ENCODE peak calls at places on chromosome 21, in nine cellular contexts. One of them, this sample, is unnamed.

GRCh38 chr21:39397651-39398385 is 47.8 kb downstream of the LCA5L start:
- DNase-seq in activated CD8-positive, alpha-beta memory T cell treated with anti-CD3 and anti-CD28 coated beads, Interleukin-2, amount 50 U/mL, for 48 hours: no peak
- DNase-seq in coronary artery: no peak
- DNase-seq in left cardiac atrium: no peak
- DNase-seq in midbrain: no peak
- DNase-seq in heart right ventricle: no peak
- DNase-seq in COR-L47: no peak
- DNase-seq in body of pancreas: no peak
- DNase-seq in endothelial cell: no peak
- DNase-seq in this sample: peak

GRCh38 chr21:31667639-31668038 is 8.1 kb downstream of the SOD1 start:
- DNase-seq in activated CD8-positive, alpha-beta memory T cell treated with anti-CD3 and anti-CD28 coated beads, Interleukin-2, amount 50 U/mL, for 48 hours: no peak
- DNase-seq in coronary artery: no peak
- DNase-seq in left cardiac atrium: no peak
- DNase-seq in midbrain: no peak
- DNase-seq in heart right ventricle: no peak
- DNase-seq in COR-L47: no peak
- DNase-seq in body of pancreas: no peak
- DNase-seq in endothelial cell: no peak
- DNase-seq in this sample: no peak

GRCh38 chr21:43778469-43779335 is 2.6 kb upstream of the CSTB start:
- DNase-seq in activated CD8-positive, alpha-beta memory T cell treated with anti-CD3 and anti-CD28 coated beads, Interleukin-2, amount 50 U/mL, for 48 hours: no peak
- DNase-seq in coronary artery: no peak
- DNase-seq in left cardiac atrium: no peak
- DNase-seq in midbrain: no peak
- DNase-seq in heart right ventricle: no peak
- DNase-seq in COR-L47: no peak
- DNase-seq in body of pancreas: no peak
- DNase-seq in endothelial cell: no peak
- DNase-seq in this sample: peak

GRCh38 chr21:15522148-15522547 is 207.6 kb upstream of the USP25 start:
- DNase-seq in activated CD8-positive, alpha-beta memory T cell treated with anti-CD3 and anti-CD28 coated beads, Interleukin-2, amount 50 U/mL, for 48 hours: no peak
- DNase-seq in coronary artery: no peak
- DNase-seq in left cardiac atrium: no peak
- DNase-seq in midbrain: no peak
- DNase-seq in heart right ventricle: no peak
- DNase-seq in COR-L47: no peak
- DNase-seq in body of pancreas: no peak
- DNase-seq in endothelial cell: no peak
- DNase-seq in this sample: no peak

GRCh38 chr21:36320421-36321324 is 676 bp downstream of the MORC3 start:
- DNase-seq in activated CD8-positive, alpha-beta memory T cell treated with anti-CD3 and anti-CD28 coated beads, Interleukin-2, amount 50 U/mL, for 48 hours: peak
- DNase-seq in coronary artery: peak
- DNase-seq in left cardiac atrium: peak
- DNase-seq in midbrain: peak
- DNase-seq in heart right ventricle: peak
- DNase-seq in COR-L47: peak
- DNase-seq in body of pancreas: peak
- DNase-seq in endothelial cell: peak
- DNase-seq in this sample: peak

GRCh38 chr21:33386222-33386784 is 16.9 kb upstream of the IFNGR2 start:
- DNase-seq in activated CD8-positive, alpha-beta memory T cell treated with anti-CD3 and anti-CD28 coated beads, Interleukin-2, amount 50 U/mL, for 48 hours: no peak
- DNase-seq in coronary artery: no peak
- DNase-seq in left cardiac atrium: no peak
- DNase-seq in midbrain: no peak
- DNase-seq in heart right ventricle: no peak
- DNase-seq in COR-L47: no peak
- DNase-seq in body of pancreas: no peak
- DNase-seq in endothelial cell: peak
- DNase-seq in this sample: no peak

GRCh38 chr21:38171723-38172344 is 85.0 kb upstream of the KCNJ15 start:
- DNase-seq in activated CD8-positive, alpha-beta memory T cell treated with anti-CD3 and anti-CD28 coated beads, Interleukin-2, amount 50 U/mL, for 48 hours: no peak
- DNase-seq in coronary artery: no peak
- DNase-seq in left cardiac atrium: peak
- DNase-seq in midbrain: no peak
- DNase-seq in heart right ventricle: no peak
- DNase-seq in COR-L47: no peak
- DNase-seq in body of pancreas: peak
- DNase-seq in endothelial cell: peak
- DNase-seq in this sample: no peak

GRCh38 chr21:34243562-34243961 is 120.2 kb upstream of the KCNE2 start:
- DNase-seq in activated CD8-positive, alpha-beta memory T cell treated with anti-CD3 and anti-CD28 coated beads, Interleukin-2, amount 50 U/mL, for 48 hours: no peak
- DNase-seq in coronary artery: no peak
- DNase-seq in left cardiac atrium: no peak
- DNase-seq in midbrain: no peak
- DNase-seq in heart right ventricle: no peak
- DNase-seq in COR-L47: no peak
- DNase-seq in body of pancreas: peak
- DNase-seq in endothelial cell: peak
- DNase-seq in this sample: no peak

GRCh38 chr21:45590246-45590725 is 48.0 kb upstream of the SLC19A1 start:
- DNase-seq in activated CD8-positive, alpha-beta memory T cell treated with anti-CD3 and anti-CD28 coated beads, Interleukin-2, amount 50 U/mL, for 48 hours: peak
- DNase-seq in coronary artery: peak
- DNase-seq in left cardiac atrium: peak
- DNase-seq in midbrain: no peak
- DNase-seq in heart right ventricle: peak
- DNase-seq in COR-L47: no peak
- DNase-seq in body of pancreas: peak
- DNase-seq in endothelial cell: peak
- DNase-seq in this sample: no peak

GRCh38 chr21:17777321-17777720 is 41.8 kb downstream of the C21orf91 start:
- DNase-seq in activated CD8-positive, alpha-beta memory T cell treated with anti-CD3 and anti-CD28 coated beads, Interleukin-2, amount 50 U/mL, for 48 hours: no peak
- DNase-seq in coronary artery: no peak
- DNase-seq in left cardiac atrium: no peak
- DNase-seq in midbrain: no peak
- DNase-seq in heart right ventricle: no peak
- DNase-seq in COR-L47: no peak
- DNase-seq in body of pancreas: no peak
- DNase-seq in endothelial cell: no peak
- DNase-seq in this sample: no peak

GRCh38 chr21:27787046-27787445 is 820.2 kb upstream of the ADAMTS5 start:
- DNase-seq in activated CD8-positive, alpha-beta memory T cell treated with anti-CD3 and anti-CD28 coated beads, Interleukin-2, amount 50 U/mL, for 48 hours: no peak
- DNase-seq in coronary artery: no peak
- DNase-seq in left cardiac atrium: no peak
- DNase-seq in midbrain: no peak
- DNase-seq in heart right ventricle: no peak
- DNase-seq in COR-L47: no peak
- DNase-seq in body of pancreas: no peak
- DNase-seq in endothelial cell: no peak
- DNase-seq in this sample: no peak

GRCh38 chr21:28746166-28746565 is 246.5 kb downstream of the LTN1 start:
- DNase-seq in activated CD8-positive, alpha-beta memory T cell treated with anti-CD3 and anti-CD28 coated beads, Interleukin-2, amount 50 U/mL, for 48 hours: no peak
- DNase-seq in coronary artery: no peak
- DNase-seq in left cardiac atrium: no peak
- DNase-seq in midbrain: no peak
- DNase-seq in heart right ventricle: no peak
- DNase-seq in COR-L47: no peak
- DNase-seq in body of pancreas: no peak
- DNase-seq in endothelial cell: no peak
- DNase-seq in this sample: no peak

GRCh38 chr21:41438425-41439113 is 12.5 kb downstream of the MX1 start:
- DNase-seq in activated CD8-positive, alpha-beta memory T cell treated with anti-CD3 and anti-CD28 coated beads, Interleukin-2, amount 50 U/mL, for 48 hours: peak
- DNase-seq in coronary artery: peak
- DNase-seq in left cardiac atrium: no peak
- DNase-seq in midbrain: no peak
- DNase-seq in heart right ventricle: no peak
- DNase-seq in COR-L47: no peak
- DNase-seq in body of pancreas: no peak
- DNase-seq in endothelial cell: no peak
- DNase-seq in this sample: no peak

GRCh38 chr21:40634141-40634540 is 212.8 kb downstream of the DSCAM start:
- DNase-seq in activated CD8-positive, alpha-beta memory T cell treated with anti-CD3 and anti-CD28 coated beads, Interleukin-2, amount 50 U/mL, for 48 hours: no peak
- DNase-seq in coronary artery: no peak
- DNase-seq in left cardiac atrium: no peak
- DNase-seq in midbrain: no peak
- DNase-seq in heart right ventricle: no peak
- DNase-seq in COR-L47: no peak
- DNase-seq in body of pancreas: no peak
- DNase-seq in endothelial cell: no peak
- DNase-seq in this sample: no peak

GRCh38 chr21:16587141-16587570 is 857.4 kb downstream of the USP25 start:
- DNase-seq in activated CD8-positive, alpha-beta memory T cell treated with anti-CD3 and anti-CD28 coated beads, Interleukin-2, amount 50 U/mL, for 48 hours: no peak
- DNase-seq in coronary artery: no peak
- DNase-seq in left cardiac atrium: peak
- DNase-seq in midbrain: peak
- DNase-seq in heart right ventricle: peak
- DNase-seq in COR-L47: peak
- DNase-seq in body of pancreas: peak
- DNase-seq in endothelial cell: no peak
- DNase-seq in this sample: no peak

GRCh38 chr21:45615145-45615711 is 28.3 kb upstream of the PCBP3 start:
- DNase-seq in activated CD8-positive, alpha-beta memory T cell treated with anti-CD3 and anti-CD28 coated beads, Interleukin-2, amount 50 U/mL, for 48 hours: peak
- DNase-seq in coronary artery: no peak
- DNase-seq in left cardiac atrium: no peak
- DNase-seq in midbrain: no peak
- DNase-seq in heart right ventricle: no peak
- DNase-seq in COR-L47: no peak
- DNase-seq in body of pancreas: peak
- DNase-seq in endothelial cell: no peak
- DNase-seq in this sample: no peak

GRCh38 chr21:42258885-42259407 is 40.0 kb downstream of the ABCG1 start:
- DNase-seq in activated CD8-positive, alpha-beta memory T cell treated with anti-CD3 and anti-CD28 coated beads, Interleukin-2, amount 50 U/mL, for 48 hours: no peak
- DNase-seq in coronary artery: no peak
- DNase-seq in left cardiac atrium: no peak
- DNase-seq in midbrain: peak
- DNase-seq in heart right ventricle: peak
- DNase-seq in COR-L47: no peak
- DNase-seq in body of pancreas: no peak
- DNase-seq in endothelial cell: no peak
- DNase-seq in this sample: no peak

GRCh38 chr21:26679299-26679698 is 106.2 kb upstream of the CYYR1 start:
- DNase-seq in activated CD8-positive, alpha-beta memory T cell treated with anti-CD3 and anti-CD28 coated beads, Interleukin-2, amount 50 U/mL, for 48 hours: no peak
- DNase-seq in coronary artery: no peak
- DNase-seq in left cardiac atrium: no peak
- DNase-seq in midbrain: no peak
- DNase-seq in heart right ventricle: no peak
- DNase-seq in COR-L47: no peak
- DNase-seq in body of pancreas: no peak
- DNase-seq in endothelial cell: no peak
- DNase-seq in this sample: no peak

GRCh38 chr21:46184625-46185555 is 631 bp upstream of the SPATC1L start:
- DNase-seq in activated CD8-positive, alpha-beta memory T cell treated with anti-CD3 and anti-CD28 coated beads, Interleukin-2, amount 50 U/mL, for 48 hours: peak
- DNase-seq in coronary artery: peak
- DNase-seq in left cardiac atrium: peak
- DNase-seq in midbrain: peak
- DNase-seq in heart right ventricle: peak
- DNase-seq in COR-L47: peak
- DNase-seq in body of pancreas: peak
- DNase-seq in endothelial cell: peak
- DNase-seq in this sample: no peak

GRCh38 chr21:28518620-28519019 is 474.1 kb downstream of the LTN1 start:
- DNase-seq in activated CD8-positive, alpha-beta memory T cell treated with anti-CD3 and anti-CD28 coated beads, Interleukin-2, amount 50 U/mL, for 48 hours: no peak
- DNase-seq in coronary artery: no peak
- DNase-seq in left cardiac atrium: no peak
- DNase-seq in midbrain: no peak
- DNase-seq in heart right ventricle: no peak
- DNase-seq in COR-L47: no peak
- DNase-seq in body of pancreas: no peak
- DNase-seq in endothelial cell: no peak
- DNase-seq in this sample: no peak

GRCh38 chr21:16536661-16537359 is 807.0 kb downstream of the USP25 start:
- DNase-seq in activated CD8-positive, alpha-beta memory T cell treated with anti-CD3 and anti-CD28 coated beads, Interleukin-2, amount 50 U/mL, for 48 hours: no peak
- DNase-seq in coronary artery: no peak
- DNase-seq in left cardiac atrium: no peak
- DNase-seq in midbrain: peak
- DNase-seq in heart right ventricle: no peak
- DNase-seq in COR-L47: peak
- DNase-seq in body of pancreas: no peak
- DNase-seq in endothelial cell: no peak
- DNase-seq in this sample: no peak

GRCh38 chr21:38361324-38361723 is 104.5 kb downstream of the KCNJ15 start:
- DNase-seq in activated CD8-positive, alpha-beta memory T cell treated with anti-CD3 and anti-CD28 coated beads, Interleukin-2, amount 50 U/mL, for 48 hours: no peak
- DNase-seq in coronary artery: no peak
- DNase-seq in left cardiac atrium: no peak
- DNase-seq in midbrain: no peak
- DNase-seq in heart right ventricle: no peak
- DNase-seq in COR-L47: no peak
- DNase-seq in body of pancreas: no peak
- DNase-seq in endothelial cell: no peak
- DNase-seq in this sample: no peak

GRCh38 chr21:43613755-43614638 is 45.3 kb downstream of the HSF2BP start:
- DNase-seq in activated CD8-positive, alpha-beta memory T cell treated with anti-CD3 and anti-CD28 coated beads, Interleukin-2, amount 50 U/mL, for 48 hours: no peak
- DNase-seq in coronary artery: no peak
- DNase-seq in left cardiac atrium: no peak
- DNase-seq in midbrain: no peak
- DNase-seq in heart right ventricle: no peak
- DNase-seq in COR-L47: no peak
- DNase-seq in body of pancreas: no peak
- DNase-seq in endothelial cell: no peak
- DNase-seq in this sample: no peak

GRCh38 chr21:45874716-45875415 is 106.7 kb upstream of the COL6A1 start:
- DNase-seq in activated CD8-positive, alpha-beta memory T cell treated with anti-CD3 and anti-CD28 coated beads, Interleukin-2, amount 50 U/mL, for 48 hours: no peak
- DNase-seq in coronary artery: no peak
- DNase-seq in left cardiac atrium: peak
- DNase-seq in midbrain: no peak
- DNase-seq in heart right ventricle: no peak
- DNase-seq in COR-L47: no peak
- DNase-seq in body of pancreas: peak
- DNase-seq in endothelial cell: no peak
- DNase-seq in this sample: no peak

GRCh38 chr21:14670409-14670808 is 124.3 kb upstream of the SAMSN1 start:
- DNase-seq in activated CD8-positive, alpha-beta memory T cell treated with anti-CD3 and anti-CD28 coated beads, Interleukin-2, amount 50 U/mL, for 48 hours: no peak
- DNase-seq in coronary artery: no peak
- DNase-seq in left cardiac atrium: no peak
- DNase-seq in midbrain: no peak
- DNase-seq in heart right ventricle: no peak
- DNase-seq in COR-L47: no peak
- DNase-seq in body of pancreas: no peak
- DNase-seq in endothelial cell: no peak
- DNase-seq in this sample: no peak

GRCh38 chr21:26844258-26845065 is 747 bp downstream of the ADAMTS1 start:
- DNase-seq in activated CD8-positive, alpha-beta memory T cell treated with anti-CD3 and anti-CD28 coated beads, Interleukin-2, amount 50 U/mL, for 48 hours: peak
- DNase-seq in coronary artery: peak
- DNase-seq in left cardiac atrium: peak
- DNase-seq in midbrain: peak
- DNase-seq in heart right ventricle: peak
- DNase-seq in COR-L47: peak
- DNase-seq in body of pancreas: peak
- DNase-seq in endothelial cell: peak
- DNase-seq in this sample: no peak

GRCh38 chr21:46126321-46127238 is 28.7 kb downstream of the COL6A2 start:
- DNase-seq in activated CD8-positive, alpha-beta memory T cell treated with anti-CD3 and anti-CD28 coated beads, Interleukin-2, amount 50 U/mL, for 48 hours: peak
- DNase-seq in coronary artery: peak
- DNase-seq in left cardiac atrium: peak
- DNase-seq in midbrain: no peak
- DNase-seq in heart right ventricle: peak
- DNase-seq in COR-L47: no peak
- DNase-seq in body of pancreas: no peak
- DNase-seq in endothelial cell: peak
- DNase-seq in this sample: no peak

GRCh38 chr21:16419188-16419874 is 689.5 kb downstream of the USP25 start:
- DNase-seq in activated CD8-positive, alpha-beta memory T cell treated with anti-CD3 and anti-CD28 coated beads, Interleukin-2, amount 50 U/mL, for 48 hours: no peak
- DNase-seq in coronary artery: peak
- DNase-seq in left cardiac atrium: peak
- DNase-seq in midbrain: peak
- DNase-seq in heart right ventricle: peak
- DNase-seq in COR-L47: peak
- DNase-seq in body of pancreas: peak
- DNase-seq in endothelial cell: no peak
- DNase-seq in this sample: no peak

GRCh38 chr21:41895643-41896493 is 16.7 kb upstream of the PRDM15 start:
- DNase-seq in activated CD8-positive, alpha-beta memory T cell treated with anti-CD3 and anti-CD28 coated beads, Interleukin-2, amount 50 U/mL, for 48 hours: no peak
- DNase-seq in coronary artery: no peak
- DNase-seq in left cardiac atrium: no peak
- DNase-seq in midbrain: no peak
- DNase-seq in heart right ventricle: no peak
- DNase-seq in COR-L47: no peak
- DNase-seq in body of pancreas: no peak
- DNase-seq in endothelial cell: no peak
- DNase-seq in this sample: no peak

GRCh38 chr21:37281993-37282392 is 14.9 kb upstream of the VPS26C start:
- DNase-seq in activated CD8-positive, alpha-beta memory T cell treated with anti-CD3 and anti-CD28 coated beads, Interleukin-2, amount 50 U/mL, for 48 hours: no peak
- DNase-seq in coronary artery: no peak
- DNase-seq in left cardiac atrium: no peak
- DNase-seq in midbrain: no peak
- DNase-seq in heart right ventricle: no peak
- DNase-seq in COR-L47: peak
- DNase-seq in body of pancreas: no peak
- DNase-seq in endothelial cell: no peak
- DNase-seq in this sample: no peak

GRCh38 chr21:42411197-42411869 is 7.6 kb downstream of the UBASH3A start:
- DNase-seq in activated CD8-positive, alpha-beta memory T cell treated with anti-CD3 and anti-CD28 coated beads, Interleukin-2, amount 50 U/mL, for 48 hours: peak
- DNase-seq in coronary artery: no peak
- DNase-seq in left cardiac atrium: no peak
- DNase-seq in midbrain: no peak
- DNase-seq in heart right ventricle: no peak
- DNase-seq in COR-L47: no peak
- DNase-seq in body of pancreas: no peak
- DNase-seq in endothelial cell: no peak
- DNase-seq in this sample: no peak